ENCODE peak calls at places on chromosomes 3 and 15, in seven cellular contexts. Y is lower lobe of right lung; H is choroid plexus epithelial cell; M is activated CD8-positive, alpha-beta T cell treated with anti-CD3 and anti-CD28 coated beads for 36 hours; R is fibroblast of lung; D is Panc1; X is epithelial cell of esophagus. N is an unnamed sample.

GRCh38 chr3:164199982-164200823 is 878.1 kb downstream of the SI start:
- DNase-seq in Y (no peak), H (no peak), M (no peak), R (no peak), D (no peak), X (no peak), N (no peak)

GRCh38 chr3:129118745-129119144 is 2.9 kb downstream of the RAB43 start:
- DNase-seq in Y (no peak), H (no peak), M (peak; percentile 71), R (no peak), D (no peak), X (no peak), N (no peak)

GRCh38 chr3:192246847-192247520 is 480.4 kb downstream of the FGF12 start:
- DNase-seq in Y (no peak), H (no peak), M (no peak), R (no peak), D (no peak), X (no peak), N (peak; percentile 34)

GRCh38 chr3:160400048-160400630 is 689 bp downstream of the SMC4 start:
- DNase-seq in Y (peak; percentile 68), H (peak; percentile 74), M (peak; percentile 50), R (peak; percentile 68), D (no peak), X (peak; percentile 54), N (peak; percentile 48)

GRCh38 chr3:135456182-135456790 is 509.2 kb upstream of the PPP2R3A start:
- DNase-seq in Y (no peak), H (no peak), M (no peak), R (no peak), D (no peak), X (no peak), N (peak; percentile 62)

GRCh38 chr15:87713405-87713995 is 543.0 kb downstream of the NTRK3 start:
- DNase-seq in Y (no peak), H (no peak), M (no peak), R (no peak), D (no peak), X (no peak), N (no peak)

GRCh38 chr3:162142511-162142910 is 645.9 kb downstream of the OTOL1 start:
- DNase-seq in Y (no peak), H (peak; percentile 85), M (no peak), R (peak; percentile 65), D (no peak), X (peak; percentile 85), N (no peak)

GRCh38 chr3:172098698-172099494 is 59.5 kb downstream of the FNDC3B start:
- DNase-seq in Y (no peak), H (peak; percentile 48), M (no peak), R (no peak), D (no peak), X (no peak), N (no peak)

GRCh38 chr3:196645091-196645490 is 5.6 kb downstream of the NRROS start:
- DNase-seq in Y (no peak), H (no peak), M (peak; percentile 53), R (no peak), D (no peak), X (no peak), N (no peak)

GRCh38 chr3:160401301-160402095 is 2.0 kb downstream of the SMC4 start:
- DNase-seq in Y (no peak), H (peak; percentile 88), M (peak; percentile 11), R (peak; percentile 86), D (no peak), X (peak; percentile 71), N (no peak)

GRCh38 chr3:177150970-177151627 is 46.2 kb downstream of the TBL1XR1 start:
- DNase-seq in Y (no peak), H (peak; percentile 90), M (peak; percentile 57), R (peak; percentile 85), D (peak; percentile 58), X (peak; percentile 89), N (no peak)

GRCh38 chr3:46070458-46071136 is 43.3 kb upstream of the XCR1 start:
- DNase-seq in Y (no peak), H (no peak), M (no peak), R (no peak), D (no peak), X (no peak), N (no peak)

GRCh38 chr3:21894459-21895083 is 143.6 kb upstream of the ZNF385D start:
- DNase-seq in Y (no peak), H (peak; percentile 62), M (peak; percentile 4), R (peak; percentile 62), D (no peak), X (peak; percentile 47), N (no peak)

GRCh38 chr15:80778964-80779657 is at the start of gene CEMIP:
- DNase-seq in Y (peak; percentile 80), H (peak; percentile 90), M (peak; percentile 75), R (peak; percentile 66), D (no peak), X (peak; percentile 85), N (peak; percentile 89)

GRCh38 chr15:70348581-70349344 is 251.0 kb upstream of the TLE3 start:
- DNase-seq in Y (peak; percentile 69), H (no peak), M (no peak), R (peak; percentile 18), D (no peak), X (peak; percentile 74), N (peak; percentile 35)

GRCh38 chr3:3817870-3818269 is 18.6 kb downstream of the LRRN1 start:
- DNase-seq in Y (no peak), H (no peak), M (no peak), R (no peak), D (no peak), X (peak; percentile 51), N (no peak)

GRCh38 chr3:150605998-150606641 is 3.0 kb downstream of the SELENOT start:
- DNase-seq in Y (no peak), H (no peak), M (no peak), R (no peak), D (no peak), X (no peak), N (no peak)

GRCh38 chr15:64000183-64000710 is 46.0 kb downstream of the DAPK2 start:
- DNase-seq in Y (no peak), H (no peak), M (no peak), R (peak; percentile 51), D (no peak), X (peak; percentile 58), N (no peak)

GRCh38 chr3:179133575-179133974 is 14.6 kb upstream of the PIK3CA start:
- DNase-seq in Y (no peak), H (no peak), M (no peak), R (no peak), D (no peak), X (no peak), N (no peak)

GRCh38 chr15:36177590-36178281 is 401.7 kb upstream of the CDIN1 start:
- DNase-seq in Y (no peak), H (peak; percentile 23), M (no peak), R (peak; percentile 70), D (no peak), X (peak; percentile 31), N (no peak)

GRCh38 chr3:150956376-150956775 is 16.2 kb downstream of the CLRN1 start:
- DNase-seq in Y (no peak), H (peak; percentile 55), M (no peak), R (peak; percentile 44), D (no peak), X (peak; percentile 77), N (no peak)

GRCh38 chr3:181782306-181782924 is 70.7 kb downstream of the SOX2 start:
- DNase-seq in Y (no peak), H (peak; percentile 59), M (no peak), R (no peak), D (peak; percentile 15), X (peak; percentile 61), N (no peak)

GRCh38 chr3:9301091-9301490 is 51.6 kb upstream of the SRGAP3 start:
- DNase-seq in Y (no peak), H (no peak), M (no peak), R (no peak), D (no peak), X (peak; percentile 18), N (no peak)

GRCh38 chr3:46987485-46988401 is 8.3 kb downstream of the NBEAL2 start:
- DNase-seq in Y (peak; percentile 87), H (no peak), M (peak; percentile 92), R (no peak), D (no peak), X (peak; percentile 81), N (no peak)

GRCh38 chr3:185688808-185689207 is 102.7 kb downstream of the SENP2 start:
- DNase-seq in Y (no peak), H (peak; percentile 97), M (peak; percentile 25), R (peak; percentile 93), D (peak; percentile 85), X (peak; percentile 99), N (no peak)

DNA sequence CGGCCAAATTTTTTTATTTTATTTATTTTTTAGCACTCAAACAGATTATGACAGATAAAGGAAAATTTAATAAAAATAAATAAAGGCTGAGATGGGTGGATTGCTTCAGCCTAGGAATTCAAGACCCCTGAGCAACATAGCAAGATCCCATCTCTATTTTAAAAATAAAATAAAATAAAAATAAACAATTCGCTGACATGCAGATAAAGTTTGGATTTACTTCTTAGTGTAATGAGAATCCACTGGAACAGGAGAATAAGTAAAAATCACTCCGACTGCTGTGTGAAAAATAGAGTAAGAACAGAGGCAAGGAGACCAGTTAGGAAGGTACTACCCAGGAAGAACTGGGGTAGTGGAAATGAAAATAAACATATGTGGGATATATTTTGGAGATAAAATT is 5.6 kb downstream of the PIK3CB start:
- DNase-seq in Y (no peak), H (no peak), M (no peak), R (no peak), D (no peak), X (no peak), N (no peak)
- TF ChIP-seq CTCF in Y (no peak), H (no peak), M (no peak), R (no peak), D (no peak), X (no peak), N (no peak)

GRCh38 chr3:10941972-10942371 is 50.6 kb upstream of the SLC6A1 start:
- DNase-seq in Y (no peak), H (peak; percentile 26), M (peak; percentile 55), R (no peak), D (no peak), X (peak; percentile 62), N (peak; percentile 35)
- TF ChIP-seq CTCF in Y (peak; percentile 68), H (peak; percentile 83), M (peak; percentile 81), R (peak; percentile 71), D (peak; percentile 86), X (peak; percentile 60), N (peak; percentile 84)

GRCh38 chr3:99941211-99941610 is 123.5 kb downstream of the CMSS1 start:
- DNase-seq in Y (no peak), H (no peak), M (no peak), R (no peak), D (no peak), X (no peak), N (no peak)
- TF ChIP-seq CTCF in Y (no peak), H (no peak), M (no peak), R (no peak), D (no peak), X (no peak), N (no peak)

GRCh38 chr3:39384665-39385000 is 1.5 kb downstream of the SLC25A38 start:
- DNase-seq in Y (no peak), H (no peak), M (no peak), R (no peak), D (no peak), X (no peak), N (no peak)

GRCh38 chr3:39383190-39383912 is at the start of gene SLC25A38:
- DNase-seq in Y (peak; percentile 92), H (peak; percentile 94), M (peak; percentile 91), R (peak; percentile 90), D (peak; percentile 61), X (peak; percentile 90), N (peak; percentile 80)

GRCh38 chr3:39386331-39386730 is 3.2 kb downstream of the SLC25A38 start:
- DNase-seq in Y (no peak), H (no peak), M (no peak), R (no peak), D (no peak), X (no peak), N (no peak)

GRCh38 chr3:39385456-39386098 is 2.4 kb downstream of the SLC25A38 start:
- DNase-seq in Y (no peak), H (no peak), M (peak; percentile 27), R (no peak), D (no peak), X (no peak), N (no peak)

GRCh38 chr3:39383913-39384664 is 919 bp downstream of the SLC25A38 start:
- DNase-seq in Y (peak; percentile 98), H (peak; percentile 95), M (peak; percentile 97), R (peak; percentile 89), D (no peak), X (peak; percentile 96), N (peak; percentile 99)
- TF ChIP-seq CTCF in Y (peak; percentile 27), H (no peak), M (no peak), R (no peak), D (no peak), X (no peak), N (no peak)